ENCODE peak calls at places on chromosomes 5 and 9, in nine cellular contexts. N is heart left ventricle; O is CD4-positive, CD25-positive, alpha-beta regulatory T cell; F is psoas muscle; X is left ventricle myocardium inferior; I is pancreas; S is uterus; Y is upper lobe of right lung; Z is breast epithelium. V is an unnamed sample.

GRCh38 chr9:35996358-35996970 is 38.5 kb upstream of the OR2S2 start:
- DNase-seq in N (no peak), O (no peak), F (no peak), X (peak; percentile 22), I (no peak), S (no peak), Y (no peak), Z (no peak), V (no peak)

GRCh38 chr9:120571443-120572257 is 8.3 kb downstream of the CDK5RAP2 start:
- DNase-seq in N (peak; percentile 74), O (no peak), F (peak; percentile 87), X (peak; percentile 67), I (peak; percentile 80), S (no peak), Y (peak; percentile 69), Z (peak; percentile 82), V (no peak)

GRCh38 chr5:10572451-10572850 is 8.6 kb downstream of the ANKRD33B start:
- DNase-seq in N (no peak), O (no peak), F (no peak), X (no peak), I (no peak), S (no peak), Y (no peak), Z (no peak), V (no peak)

GRCh38 chr5:131720714-131721113 is 76.1 kb downstream of the FNIP1 start:
- DNase-seq in N (no peak), O (no peak), F (no peak), X (no peak), I (no peak), S (no peak), Y (no peak), Z (no peak), V (no peak)

GRCh38 chr5:96661841-96662724 is at the start of gene CAST:
- DNase-seq in N (peak; percentile 95), O (peak; percentile 84), F (peak; percentile 96), X (peak; percentile 94), I (peak; percentile 92), S (peak; percentile 92), Y (peak; percentile 98), Z (peak; percentile 83), V (peak; percentile 98)

GRCh38 chr5:126858441-126858840 is 81.5 kb downstream of the LMNB1 start:
- DNase-seq in N (no peak), O (no peak), F (no peak), X (no peak), I (no peak), S (no peak), Y (no peak), Z (no peak), V (no peak)

GRCh38 chr9:126411225-126411947 is 84.8 kb downstream of the MVB12B start:
- DNase-seq in N (no peak), O (peak; percentile 93), F (no peak), X (no peak), I (no peak), S (no peak), Y (no peak), Z (no peak), V (no peak)

GRCh38 chr9:35792826-35793225 is 1.4 kb downstream of the NPR2 start:
- DNase-seq in N (no peak), O (no peak), F (no peak), X (no peak), I (no peak), S (no peak), Y (no peak), Z (no peak), V (no peak)

GRCh38 chr5:91069364-91069763 is 313.8 kb downstream of the ARRDC3 start:
- DNase-seq in N (no peak), O (no peak), F (no peak), X (no peak), I (no peak), S (no peak), Y (no peak), Z (no peak), V (no peak)

GRCh38 chr5:675876-676698 is 17.1 kb downstream of the TPPP start:
- DNase-seq in N (peak; percentile 53), O (no peak), F (peak; percentile 15), X (peak; percentile 13), I (peak; percentile 65), S (peak; percentile 12), Y (peak; percentile 50), Z (peak; percentile 47), V (no peak)

GRCh38 chr9:34163439-34163838 is 15.4 kb upstream of the UBAP1 start:
- DNase-seq in N (no peak), O (no peak), F (no peak), X (no peak), I (no peak), S (peak; percentile 46), Y (peak; percentile 18), Z (no peak), V (no peak)

GRCh38 chr5:178793696-178794095 is 63.2 kb upstream of the ZNF354A start:
- DNase-seq in N (no peak), O (no peak), F (no peak), X (no peak), I (peak; percentile 10), S (no peak), Y (peak; percentile 42), Z (no peak), V (no peak)

GRCh38 chr5:178793156-178793555 is 62.7 kb upstream of the ZNF354A start:
- DNase-seq in N (no peak), O (no peak), F (no peak), X (peak; percentile 20), I (peak; percentile 45), S (no peak), Y (peak; percentile 68), Z (no peak), V (no peak)

GRCh38 chr5:178790371-178790770 is 59.9 kb upstream of the ZNF354A start:
- DNase-seq in N (no peak), O (no peak), F (no peak), X (no peak), I (peak; percentile 46), S (no peak), Y (peak; percentile 69), Z (no peak), V (no peak)

GRCh38 chr5:178794433-178794832 is 64.0 kb upstream of the ZNF354A start:
- DNase-seq in N (no peak), O (no peak), F (no peak), X (no peak), I (no peak), S (no peak), Y (peak; percentile 56), Z (no peak), V (no peak)

GRCh38 chr5:178791976-178792375 is 61.5 kb upstream of the ZNF354A start:
- DNase-seq in N (no peak), O (no peak), F (no peak), X (no peak), I (peak; percentile 13), S (no peak), Y (peak; percentile 18), Z (no peak), V (no peak)
- H3K9me3 ChIP-seq in N (no peaks in the 10 kb centered on the region), O (no peaks in the 10 kb centered on the region), F (no peaks in the 10 kb centered on the region), X (no peaks in the 10 kb centered on the region), I (no peaks in the 10 kb centered on the region), S (no peaks in the 10 kb centered on the region), Y (no peaks in the 10 kb centered on the region), Z (no peaks in the 10 kb centered on the region), V (no peaks in the 10 kb centered on the region)

GRCh38 chr9:20441166-20441565 is 181.1 kb downstream of the MLLT3 start:
- DNase-seq in N (no peak), O (no peak), F (no peak), X (no peak), I (no peak), S (no peak), Y (no peak), Z (no peak), V (no peak)
- H3K4me1 ChIP-seq in N (no peaks in the 10 kb centered on the region), O (no peaks in the 10 kb centered on the region), F (peaks cover 29% of the 10 kb centered on the region), X (peaks cover 9% of the 10 kb centered on the region), I (no peaks in the 10 kb centered on the region), S (no peaks in the 10 kb centered on the region), Y (peaks cover 4% of the 10 kb centered on the region), Z (no peaks in the 10 kb centered on the region), V (no peaks in the 10 kb centered on the region)

DNA sequence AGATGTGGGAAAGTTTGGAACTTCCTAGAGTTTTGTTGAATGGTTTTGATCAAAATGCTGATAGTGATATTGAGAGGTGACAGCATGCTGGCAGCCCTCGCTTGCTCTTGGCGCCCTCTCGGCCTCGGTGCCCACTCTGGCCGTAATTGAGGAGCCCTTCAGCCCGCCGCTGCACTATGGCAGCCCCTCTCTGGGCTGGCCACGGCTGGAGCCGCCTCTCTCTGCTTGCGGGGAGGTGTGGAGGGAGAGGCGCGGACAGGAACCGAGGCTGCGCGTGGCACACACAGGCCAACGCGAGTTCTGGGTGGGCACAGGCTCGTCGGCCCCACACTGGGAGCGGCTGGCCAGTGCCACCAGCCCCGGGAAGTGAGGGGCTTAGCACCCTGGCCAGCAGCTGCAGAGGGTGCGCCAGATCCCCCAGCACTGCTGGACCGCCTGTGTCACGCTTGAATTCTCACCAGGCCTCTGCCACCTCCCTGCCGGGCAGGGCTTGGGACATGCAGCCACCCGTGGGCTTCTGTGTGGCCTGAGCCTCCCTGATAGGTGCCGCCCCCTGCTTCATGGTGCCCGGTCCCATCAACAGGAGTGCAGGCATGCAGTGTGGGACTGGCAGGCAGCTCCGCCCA is 488.5 kb downstream of the CYLC2 start:
- DNase-seq in N (no peak), O (no peak), F (no peak), X (no peak), I (peak; percentile 56), S (no peak), Y (no peak), Z (no peak), V (no peak)
- H3K9me3 ChIP-seq in N (no peaks in the 10 kb centered on the region), O (no peaks in the 10 kb centered on the region), F (no peaks in the 10 kb centered on the region), X (peaks cover 5% of the 10 kb centered on the region), I (no peaks in the 10 kb centered on the region), S (no peaks in the 10 kb centered on the region), Y (no peaks in the 10 kb centered on the region), Z (peaks cover 5% of the 10 kb centered on the region), V (no peaks in the 10 kb centered on the region)

GRCh38 chr9:93217706-93218105 is 33.8 kb downstream of the WNK2 start:
- DNase-seq in N (no peak), O (no peak), F (peak; percentile 67), X (no peak), I (peak; percentile 84), S (no peak), Y (peak; percentile 16), Z (no peak), V (no peak)

GRCh38 chr9:93218161-93218560 is 34.2 kb downstream of the WNK2 start:
- DNase-seq in N (peak; percentile 71), O (no peak), F (peak; percentile 92), X (peak; percentile 74), I (peak; percentile 77), S (no peak), Y (peak; percentile 52), Z (no peak), V (no peak)

GRCh38 chr9:93220627-93221425 is 36.9 kb downstream of the WNK2 start:
- DNase-seq in N (peak; percentile 10), O (no peak), F (peak; percentile 75), X (peak; percentile 56), I (peak; percentile 45), S (no peak), Y (no peak), Z (no peak), V (no peak)

GRCh38 chr9:93218671-93219420 is 34.9 kb downstream of the WNK2 start:
- DNase-seq in N (peak; percentile 49), O (no peak), F (peak; percentile 55), X (no peak), I (no peak), S (no peak), Y (no peak), Z (no peak), V (no peak)

DNA sequence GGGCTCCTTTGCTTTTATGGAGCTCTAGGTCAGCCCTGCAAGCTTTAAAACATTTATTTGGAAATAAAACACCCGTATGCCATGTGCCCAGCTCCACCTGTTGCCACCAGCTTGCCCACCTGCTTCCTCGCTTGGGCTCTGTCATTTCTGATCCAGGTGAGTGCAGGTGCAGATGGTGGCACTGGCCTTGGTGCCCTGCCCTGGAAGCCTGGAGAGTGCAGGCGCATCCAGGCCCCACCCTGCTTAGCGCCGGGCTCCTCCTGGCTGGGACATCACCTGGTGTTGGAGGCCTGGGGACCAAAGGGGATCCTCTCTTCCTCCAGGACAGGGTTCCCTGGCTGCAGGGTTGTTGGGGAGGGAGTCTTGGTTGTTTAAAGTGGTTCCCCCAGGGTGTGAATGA is 35.8 kb downstream of the WNK2 start:
- DNase-seq in N (peak; percentile 51), O (no peak), F (peak; percentile 44), X (no peak), I (no peak), S (no peak), Y (no peak), Z (no peak), V (no peak)
- H3K4me1 ChIP-seq in N (peaks cover 20% of the 10 kb centered on the region), O (no peaks in the 10 kb centered on the region), F (peaks cover 49% of the 10 kb centered on the region), X (peaks cover 90% of the 10 kb centered on the region), I (peaks cover 36% of the 10 kb centered on the region), S (peaks cover 4% of the 10 kb centered on the region), Y (no peaks in the 10 kb centered on the region), Z (no peaks in the 10 kb centered on the region), V (no peaks in the 10 kb centered on the region)

V was measured in ascending aorta.